ENCODE peak calls at places on chromosomes 7 and 10, in five cellular contexts. Q is lower leg skin, X is Calu3, Z is A549, H is epithelial cell of esophagus. R is an unnamed sample.

GRCh38 chr7:44144426-44144967 is 3.4 kb upstream of the MYL7 start:
- DNase-seq in Z (no peak), X (no peak), H (no peak), Q (peak), R (no peak)

GRCh38 chr7:74206589-74207120 is 3.2 kb upstream of the LAT2 start:
- DNase-seq in Q (peak), X (peak), Z (peak), H (peak), R (peak)

GRCh38 chr7:34187908-34188307 is 282.6 kb downstream of the BMPER start:
- DNase-seq in Z (no peak), X (no peak), H (peak), Q (no peak), R (peak)

GRCh38 chr10:42880255-42880620 is 97.6 kb downstream of the BMS1 start:
- DNase-seq in Z (no peak), Q (no peak), H (no peak), X (no peak), R (no peak)

GRCh38 chr10:122490268-122490667 is 28.9 kb downstream of the HTRA1 start:
- DNase-seq in H (peak), Z (no peak), X (no peak), Q (no peak), R (no peak)

GRCh38 chr7:158812684-158813083 is 16.6 kb downstream of the ESYT2 start:
- DNase-seq in Z (no peak), Q (no peak), H (no peak), X (no peak), R (no peak)

GRCh38 chr10:99775850-99776249 is 6.6 kb upstream of the ABCC2 start:
- DNase-seq in Z (peak), X (no peak), H (peak), Q (no peak), R (peak)

GRCh38 chr7:69803699-69804516 is 205.6 kb downstream of the AUTS2 start:
- DNase-seq in Q (no peak), H (no peak), Z (no peak), X (no peak), R (no peak)

GRCh38 chr7:151491859-151492258 is 27.8 kb downstream of the RHEB start:
- DNase-seq in Z (peak), H (peak), Q (no peak), X (peak), R (peak)

GRCh38 chr10:97234403-97234802 is 48.6 kb upstream of the SLIT1 start:
- DNase-seq in Z (peak), X (peak), H (peak), Q (no peak), R (peak)

GRCh38 chr10:11171452-11171851 is 153.8 kb downstream of the CELF2 start:
- DNase-seq in X (no peak), H (no peak), Q (no peak), Z (no peak), R (no peak)

GRCh38 chr10:62769574-62770242 is 34.8 kb upstream of the ADO start:
- DNase-seq in H (no peak), X (no peak), Q (no peak), Z (peak), R (no peak)

GRCh38 chr10:76558586-76558985 is 1079.0 kb downstream of the KCNMA1 start:
- DNase-seq in H (peak), X (no peak), Z (no peak), Q (no peak), R (peak)

GRCh38 chr7:19464751-19465150 is 244.1 kb downstream of the POLR1F start:
- DNase-seq in Q (no peak), H (no peak), Z (no peak), X (no peak), R (no peak)

GRCh38 chr10:126059101-126059826 is 162.9 kb downstream of the FANK1 start:
- DNase-seq in H (no peak), Q (no peak), X (no peak), Z (peak), R (peak)

GRCh38 chr7:69781412-69781846 is 183.2 kb downstream of the AUTS2 start:
- DNase-seq in Q (no peak), Z (peak), H (no peak), X (no peak), R (no peak)

GRCh38 chr7:141359740-141360413 is 191.3 kb upstream of the AGK start:
- DNase-seq in X (no peak), H (no peak), Q (no peak), Z (no peak), R (no peak)

GRCh38 chr7:208816-209215 is 16.4 kb downstream of the FAM20C start:
- DNase-seq in H (no peak), Q (no peak), X (no peak), Z (no peak), R (no peak)

GRCh38 chr10:101464082-101464481 is 110.1 kb downstream of the BTRC start:
- DNase-seq in X (no peak), H (no peak), Q (no peak), Z (no peak), R (no peak)

GRCh38 chr10:46092523-46093195 is 46.6 kb upstream of the MSMB start:
- DNase-seq in H (no peak), Q (peak), X (no peak), Z (no peak), R (no peak)

GRCh38 chr10:100345570-100346330 is 1.3 kb upstream of the SCD start:
- DNase-seq in X (no peak), Z (peak), Q (no peak), H (peak), R (peak)

GRCh38 chr7:2164646-2165045 is 68.1 kb downstream of the MAD1L1 start:
- DNase-seq in H (no peak), X (no peak), Z (no peak), Q (no peak), R (no peak)

GRCh38 chr10:25065761-25066476 is 49.5 kb downstream of the THNSL1 start:
- DNase-seq in Q (no peak), X (no peak), Z (no peak), H (no peak), R (no peak)

GRCh38 chr7:159139639-159140038 is 5.0 kb downstream of the VIPR2 start:
- DNase-seq in Z (no peak), X (no peak), Q (peak), H (no peak), R (no peak)

GRCh38 chr10:45514283-45515270 is 140.6 kb downstream of the ALOX5 start:
- DNase-seq in H (peak), Q (no peak), X (no peak), Z (no peak), R (no peak)

GRCh38 chr10:86263907-86264306 is 102.7 kb downstream of the GRID1 start:
- DNase-seq in Q (peak), X (no peak), Z (no peak), H (no peak), R (no peak)

GRCh38 chr10:96705134-96705533 is 15.2 kb downstream of the PIK3AP1 start:
- DNase-seq in Q (no peak), X (no peak), H (no peak), Z (no peak), R (no peak)

GRCh38 chr7:141477866-141478265 is 73.3 kb upstream of the AGK start:
- DNase-seq in X (no peak), Z (no peak), H (peak), Q (no peak), R (no peak)

GRCh38 chr7:126750207-126750911 is 502.4 kb downstream of the GRM8 start:
- DNase-seq in H (no peak), Q (no peak), X (no peak), Z (no peak), R (no peak)

GRCh38 chr7:139995034-139995915 is 67.5 kb downstream of the PARP12 start:
- DNase-seq in Q (no peak), X (no peak), H (peak), Z (no peak), R (peak)

GRCh38 chr7:140990193-140990962 is 24.4 kb downstream of the MRPS33 start:
- DNase-seq in Z (no peak), Q (no peak), H (no peak), X (peak), R (no peak)

GRCh38 chr10:97200616-97201015 is 14.9 kb upstream of the SLIT1 start:
- DNase-seq in H (no peak), X (no peak), Z (no peak), Q (no peak), R (no peak)

GRCh38 chr7:100483101-100483727 is 513 bp upstream of the NYAP1 start:
- DNase-seq in Q (peak), H (peak), Z (peak), X (peak), R (no peak)
- TF ChIP-seq CTCF in Q (no peak), H (peak), Z (peak), X (peak), R (peak)

DNA sequence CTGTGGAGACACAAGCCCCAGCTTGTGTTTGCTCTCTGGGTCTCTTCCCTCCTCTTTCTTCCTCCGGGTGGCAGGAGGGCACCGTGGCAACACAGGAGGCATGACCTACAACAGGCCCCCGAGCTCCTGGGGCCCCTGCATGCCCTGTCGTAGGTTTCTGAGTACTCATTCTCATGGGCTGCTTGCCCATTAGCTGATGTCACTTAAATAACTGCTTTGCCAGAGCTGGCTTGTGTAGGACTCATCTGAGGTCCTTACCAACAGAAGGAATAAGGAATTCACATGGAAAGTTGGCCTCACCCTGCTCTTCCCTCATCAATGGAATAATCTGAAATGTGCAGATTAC is 298.0 kb upstream of the PRKCQ start:
- DNase-seq in Q (no peak), X (no peak), Z (peak), H (peak), R (no peak)
- TF ChIP-seq CTCF in Q (no peak), X (no peak), Z (no peak), H (no peak), R (no peak)

GRCh38 chr10:68602434-68602833 is 42.3 kb downstream of the TET1 start:
- DNase-seq in H (no peak), Z (no peak), X (no peak), Q (no peak), R (no peak)
- TF ChIP-seq CTCF in H (no peak), Z (no peak), X (no peak), Q (no peak), R (no peak)

GRCh38 chr10:50310560-50311174 is 59.4 kb upstream of the ASAH2 start:
- DNase-seq in X (peak), Z (peak), H (peak), Q (no peak), R (no peak)
- TF ChIP-seq CTCF in X (no peak), Z (peak), H (peak), Q (no peak), R (peak)

GRCh38 chr7:134376693-134377092 is 60.0 kb upstream of the SLC35B4 start:
- DNase-seq in Z (no peak), X (no peak), H (no peak), Q (no peak), R (no peak)
- TF ChIP-seq CTCF in Z (no peak), X (no peak), H (no peak), Q (no peak), R (no peak)

GRCh38 chr7:21426958-21427860 is 674 bp upstream of the SP4 start:
- DNase-seq in Q (peak), Z (peak), H (peak), X (peak), R (peak)
- TF ChIP-seq CTCF in Q (no peak), Z (no peak), H (no peak), X (no peak), R (peak)